ENCODE peak calls at places on chromosomes 13 and 19, in ten cellular contexts. H, K, U, O, J, P, M, L, C and N are unnamed samples.

GRCh38 chr13:73708393-73708985 is 425.7 kb downstream of the KLF12 start:
- DNase-seq in P (no peak), C (no peak), H (peak; percentile 66), U (peak; percentile 83), K (peak; percentile 3), J (peak; percentile 48), O (peak; percentile 45), M (peak; percentile 83), L (peak; percentile 27), N (peak; percentile 0)

GRCh38 chr19:54420383-54421168 is 5.3 kb downstream of the TTYH1 start:
- DNase-seq in K (no peak), M (peak; percentile 94), P (peak; percentile 87), H (no peak), J (peak; percentile 50), L (peak; percentile 82), U (no peak), C (no peak), O (no peak), N (peak; percentile 97)

GRCh38 chr19:51712461-51713081 is 11.2 kb downstream of the HAS1 start:
- DNase-seq in O (no peak), H (peak; percentile 27), C (no peak), L (no peak), P (no peak), J (no peak), K (no peak), M (peak; percentile 87), U (peak; percentile 37), N (no peak)

GRCh38 chr19:54190942-54191670 is at the start of gene TSEN34:
- DNase-seq in K (peak; percentile 74), H (peak; percentile 91), U (peak; percentile 91), C (peak; percentile 87), O (peak; percentile 91), M (peak; percentile 88), P (peak; percentile 96), J (peak; percentile 90), L (peak; percentile 83), N (peak; percentile 93)

GRCh38 chr19:40410030-40410389 is 3.2 kb downstream of the PRX start:
- DNase-seq in U (no peak), J (no peak), M (peak; percentile 73), H (no peak), K (no peak), L (no peak), P (peak; percentile 50), C (no peak), O (no peak), N (no peak)

GRCh38 chr19:4542896-4543351 is 3.1 kb upstream of the LRG1 start:
- DNase-seq in O (no peak), H (no peak), U (no peak), K (no peak), C (no peak), P (no peak), M (no peak), J (no peak), L (no peak), N (no peak)

GRCh38 chr19:6276447-6276846 is 3.3 kb downstream of the MLLT1 start:
- DNase-seq in U (no peak), M (no peak), P (peak; percentile 88), J (no peak), H (no peak), L (no peak), O (no peak), K (no peak), C (no peak), N (no peak)

GRCh38 chr13:113562085-113562749 is 22.3 kb upstream of the TFDP1 start:
- DNase-seq in O (peak; percentile 45), L (peak; percentile 76), K (no peak), P (peak; percentile 82), H (peak; percentile 80), U (peak; percentile 48), C (no peak), M (peak; percentile 93), J (peak; percentile 84), N (peak; percentile 54)

GRCh38 chr19:33798701-33799111 is 2.0 kb downstream of the KCTD15 start:
- DNase-seq in K (no peak), P (peak; percentile 30), M (peak; percentile 56), L (no peak), O (no peak), H (no peak), U (no peak), J (no peak), C (no peak), N (no peak)

GRCh38 chr13:98717256-98717655 is 35.2 kb downstream of the SLC15A1 start:
- DNase-seq in L (no peak), O (no peak), J (no peak), P (no peak), K (no peak), U (no peak), M (no peak), H (no peak), C (no peak), N (no peak)

GRCh38 chr19:5595745-5596144 is 26.8 kb downstream of the SAFB2 start:
- DNase-seq in H (no peak), O (no peak), P (no peak), J (no peak), K (no peak), C (no peak), L (no peak), M (no peak), U (no peak), N (no peak)